ENCODE peak calls at places on chromosome 5, in nine cellular contexts. U, O, N, G, P, M, C, K and J are unnamed samples.

GRCh38 chr5:146291421-146292074 is 47.1 kb upstream of the POU4F3 start:
- DNase-seq in U (peak; percentile 69), O (no peak), N (no peak), G (no peak), P (peak; percentile 13), M (no peak), C (peak; percentile 62), K (peak; percentile 79), J (no peak)

GRCh38 chr5:172076783-172077244 is 70.4 kb upstream of the FBXW11 start:
- DNase-seq in U (no peak), O (no peak), N (no peak), G (no peak), P (peak; percentile 62), M (no peak), C (no peak), K (peak; percentile 74), J (no peak)

GRCh38 chr5:128085413-128085812 is 1.8 kb downstream of the SLC12A2 start:
- DNase-seq in U (no peak), O (no peak), N (no peak), G (no peak), P (no peak), M (no peak), C (no peak), K (no peak), J (no peak)

GRCh38 chr5:116234681-116235080 is 149.9 kb downstream of the COMMD10 start:
- DNase-seq in U (no peak), O (no peak), N (no peak), G (no peak), P (no peak), M (no peak), C (no peak), K (no peak), J (no peak)

GRCh38 chr5:4386152-4386551 is 754.0 kb upstream of the ADAMTS16 start:
- DNase-seq in U (no peak), O (no peak), N (no peak), G (no peak), P (no peak), M (no peak), C (no peak), K (no peak), J (no peak)

GRCh38 chr5:80376557-80376956 is 31.3 kb upstream of the ZFYVE16 start:
- DNase-seq in U (no peak), O (no peak), N (no peak), G (no peak), P (no peak), M (no peak), C (no peak), K (no peak), J (no peak)

GRCh38 chr5:89878140-89878570 is 531.4 kb downstream of the CETN3 start:
- DNase-seq in U (no peak), O (no peak), N (no peak), G (no peak), P (peak; percentile 92), M (no peak), C (no peak), K (peak; percentile 3), J (no peak)

GRCh38 chr5:37847978-37848425 is 8.2 kb upstream of the GDNF start:
- DNase-seq in U (no peak), O (no peak), N (no peak), G (no peak), P (peak; percentile 34), M (no peak), C (no peak), K (no peak), J (no peak)

GRCh38 chr5:154646841-154647759 is 108.1 kb upstream of the LARP1 start:
- DNase-seq in U (no peak), O (peak; percentile 79), N (peak; percentile 27), G (no peak), P (no peak), M (no peak), C (no peak), K (peak; percentile 57), J (peak; percentile 45)

GRCh38 chr5:78328585-78329173 is 31.7 kb upstream of the SCAMP1 start:
- DNase-seq in U (no peak), O (no peak), N (no peak), G (no peak), P (no peak), M (no peak), C (no peak), K (no peak), J (no peak)

DNA sequence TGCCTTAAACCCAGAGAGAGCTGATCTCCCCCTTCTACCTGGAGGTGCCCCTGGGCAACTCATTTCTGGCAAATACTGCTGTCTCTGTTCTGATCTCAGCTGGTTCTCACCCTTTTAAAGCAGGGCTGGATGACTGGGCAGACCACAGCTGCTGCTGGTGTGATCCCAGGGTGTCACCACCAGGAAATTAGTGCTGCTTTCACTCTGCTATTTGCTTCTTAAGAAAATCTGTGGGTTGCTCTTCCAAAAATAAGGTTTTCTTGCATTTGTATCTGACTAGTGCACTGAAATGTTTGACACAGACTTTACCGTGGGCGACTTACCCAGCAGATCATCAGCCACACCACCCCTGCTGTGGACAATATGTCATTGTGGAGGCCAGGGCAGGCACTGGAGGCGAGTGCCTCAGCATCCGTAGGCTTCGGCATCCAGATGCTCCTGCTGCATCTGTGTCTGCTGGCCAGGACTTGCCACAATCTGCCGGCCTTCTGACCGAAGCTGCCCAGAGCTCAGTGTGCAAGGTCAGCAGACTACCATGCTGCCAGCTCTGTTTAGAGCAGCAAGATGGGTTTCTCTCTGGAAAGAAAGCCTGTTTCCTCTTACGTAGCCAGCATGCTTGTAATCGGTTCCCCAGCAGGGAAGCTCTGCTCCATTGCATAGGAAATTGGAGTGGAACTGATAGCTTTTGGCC is 13.6 kb downstream of the ARHGAP26 start:
- DNase-seq in U (no peak), O (no peak), N (peak; percentile 32), G (no peak), P (no peak), M (no peak), C (no peak), K (peak; percentile 43), J (no peak)
- H3K27ac ChIP-seq in U (no peak overlapping the region), O (no peak overlapping the region), N (peak overlapping the region; percentile 38), G (peak overlapping the region; percentile 60), P (no peak overlapping the region), M (no peak overlapping the region), C (no peak overlapping the region), K (no peak overlapping the region), J (peak overlapping the region; percentile 55)

GRCh38 chr5:35195472-35195852 is 34.8 kb downstream of the PRLR start:
- DNase-seq in U (no peak), O (no peak), N (no peak), G (no peak), P (no peak), M (no peak), C (no peak), K (no peak), J (no peak)
- H3K4me3 ChIP-seq in U (no peak overlapping the region), O (no peak overlapping the region), N (no peak overlapping the region), G (no peak overlapping the region), P (no peak overlapping the region), M (no peak overlapping the region), C (no peak overlapping the region), K (no peak overlapping the region), J (no peak overlapping the region)

GRCh38 chr5:137894586-137894985 is 5.3 kb downstream of the PKD2L2 start:
- DNase-seq in U (no peak), O (no peak), N (no peak), G (no peak), P (no peak), M (no peak), C (no peak), K (no peak), J (no peak)

GRCh38 chr5:137888489-137888874 is 775 bp upstream of the PKD2L2 start:
- DNase-seq in U (no peak), O (no peak), N (no peak), G (no peak), P (no peak), M (no peak), C (no peak), K (peak; percentile 8), J (no peak)

GRCh38 chr5:137890850-137891249 is 1.6 kb downstream of the PKD2L2 start:
- DNase-seq in U (no peak), O (no peak), N (no peak), G (no peak), P (no peak), M (no peak), C (no peak), K (no peak), J (no peak)

GRCh38 chr5:137888875-137889759 is at the start of gene PKD2L2:
- DNase-seq in U (peak; percentile 60), O (peak; percentile 76), N (peak; percentile 84), G (peak; percentile 84), P (peak; percentile 73), M (peak; percentile 60), C (peak; percentile 23), K (peak; percentile 84), J (peak; percentile 74)

DNA sequence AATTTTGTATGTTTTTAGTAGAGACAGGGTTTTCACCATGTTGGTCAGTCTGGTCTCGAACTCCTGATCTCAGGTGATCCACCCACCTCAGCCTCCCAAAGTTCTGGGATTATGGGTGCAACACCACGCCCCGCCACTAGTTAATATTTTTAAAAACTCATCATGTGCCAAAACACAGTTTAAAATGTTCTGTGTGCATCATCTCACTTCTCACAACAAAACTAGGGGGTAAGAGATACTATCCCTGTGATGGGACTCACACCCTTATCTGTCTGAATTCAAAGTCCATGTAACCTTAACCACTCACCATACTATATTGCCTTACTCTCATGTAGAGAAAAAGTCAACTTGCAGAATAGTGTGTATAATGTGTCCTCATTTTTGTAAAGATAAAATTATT is 2.6 kb downstream of the PKD2L2 start:
- DNase-seq in U (no peak), O (no peak), N (no peak), G (no peak), P (no peak), M (no peak), C (no peak), K (no peak), J (no peak)
- H3K27ac ChIP-seq in U (no peak overlapping the region), O (no peak overlapping the region), N (peak overlapping the region; percentile 77), G (no peak overlapping the region), P (no peak overlapping the region), M (no peak overlapping the region), C (no peak overlapping the region), K (no peak overlapping the region), J (no peak overlapping the region)

DNA sequence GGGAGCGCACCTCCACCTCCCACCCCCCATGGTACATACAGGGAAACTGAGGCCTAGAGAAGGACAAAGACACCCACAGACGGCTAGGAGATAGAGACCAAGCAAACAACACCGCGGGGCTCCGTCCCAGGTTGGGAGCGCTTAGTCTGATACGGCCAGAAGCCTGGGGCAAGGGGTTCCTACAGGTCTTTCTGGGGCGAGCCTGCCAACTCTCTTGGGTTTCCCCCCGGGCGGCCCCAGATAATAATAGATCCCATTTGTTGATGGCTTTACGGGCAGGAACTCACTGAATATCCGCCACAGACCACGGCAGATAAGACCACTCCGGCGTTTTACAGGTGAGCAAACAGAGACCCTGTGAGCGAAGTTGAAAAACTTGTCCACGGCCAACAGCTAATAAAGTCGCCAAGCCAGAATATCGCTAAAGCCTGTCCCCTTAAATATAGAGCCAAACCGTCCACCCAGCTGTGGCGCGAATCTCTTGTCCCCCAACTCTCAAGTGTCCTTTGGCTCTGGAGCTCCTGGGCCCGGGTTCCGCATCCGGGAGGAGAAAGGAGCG is 5.1 kb upstream of the EBF1 start:
- DNase-seq in U (no peak), O (no peak), N (no peak), G (no peak), P (no peak), M (no peak), C (peak; percentile 20), K (peak; percentile 27), J (no peak)
- H3K4me3 ChIP-seq in U (peak overlapping the region; percentile 19), O (no peak overlapping the region), N (no peak overlapping the region), G (no peak overlapping the region), P (peak overlapping the region; percentile 38), M (no peak overlapping the region), C (peak overlapping the region; percentile 74), K (peak overlapping the region; percentile 48), J (no peak overlapping the region)